ENCODE peak calls at places on chromosomes 1 and 21, in four cellular contexts. O is ovary, V is tibial nerve, M is GM23338. W is an unnamed sample. For H3K36me3, the result is how much of the 10 kb centered on the place peaks cover.

GRCh38 chr1:78676996-78677395 is 27.4 kb downstream of the IFI44 start:
- DNase-seq in V (no peak), M (no peak), O (no peak), W (no peak)

GRCh38 chr1:228150021-228150457 is 309 bp downstream of the GJC2 start:
- DNase-seq in V (no peak), O (peak), M (no peak), W (peak)

GRCh38 chr1:65027699-65028358 is 61.5 kb upstream of the JAK1 start:
- DNase-seq in V (peak), M (no peak), O (peak), W (no peak)

GRCh38 chr1:149936076-149936991 is at the start of gene MTMR11:
- DNase-seq in M (peak), O (peak), V (peak), W (no peak)

GRCh38 chr21:35102488-35103407 is 53.6 kb upstream of the RUNX1 start:
- DNase-seq in O (no peak), V (peak), M (no peak), W (peak)

GRCh38 chr1:225845633-225846259 is 35.8 kb downstream of the EPHX1 start:
- DNase-seq in V (peak), O (peak), M (peak), W (no peak)

GRCh38 chr1:28127617-28128257 is 39.3 kb upstream of the EYA3 start:
- DNase-seq in V (no peak), O (no peak), M (no peak), W (peak)

GRCh38 chr1:236561976-236562375 is 38.2 kb downstream of the LGALS8 start:
- DNase-seq in O (no peak), V (no peak), M (no peak), W (no peak)

GRCh38 chr1:41639332-41639936 is 155.0 kb upstream of the EDN2 start:
- DNase-seq in V (no peak), M (no peak), O (no peak), W (no peak)

GRCh38 chr1:206833131-206833530 is 32.3 kb upstream of the IL20 start:
- DNase-seq in M (no peak), O (no peak), V (no peak), W (no peak)

GRCh38 chr1:113041569-113042335 is 31.2 kb upstream of the LRIG2 start:
- DNase-seq in V (no peak), M (no peak), O (no peak), W (no peak)

GRCh38 chr1:38584408-38585037 is 275.0 kb downstream of the RRAGC start:
- DNase-seq in M (no peak), O (no peak), V (no peak), W (no peak)

GRCh38 chr1:117363591-117364048 is 3.6 kb upstream of the MAN1A2 start:
- DNase-seq in M (no peak), V (no peak), O (no peak), W (no peak)

GRCh38 chr1:59204001-59204400 is 92.9 kb upstream of the FGGY start:
- DNase-seq in V (peak), O (no peak), M (no peak), W (no peak)

GRCh38 chr1:181430015-181430657 is 53.2 kb upstream of the CACNA1E start:
- DNase-seq in M (no peak), V (no peak), O (no peak), W (peak)

GRCh38 chr1:119249283-119249682 is 108.8 kb upstream of the WARS2 start:
- DNase-seq in O (no peak), V (no peak), M (no peak), W (no peak)

GRCh38 chr1:61626820-61627219 is 98.1 kb downstream of the TM2D1 start:
- DNase-seq in V (peak), O (no peak), M (no peak), W (no peak)

GRCh38 chr1:114152211-114153050 is 1.2 kb downstream of the SYT6 start:
- DNase-seq in O (peak), M (peak), V (no peak), W (no peak)

GRCh38 chr1:229164836-229165285 is 106.0 kb upstream of the RAB4A start:
- DNase-seq in M (no peak), O (no peak), V (no peak), W (no peak)

GRCh38 chr1:231338270-231339128 is at the start of gene SPRTN:
- DNase-seq in V (peak), O (no peak), M (peak), W (no peak)

GRCh38 chr1:56863316-56863992 is 8.9 kb downstream of the C8A start:
- DNase-seq in M (no peak), V (no peak), O (no peak), W (no peak)

GRCh38 chr1:224402472-224403035 is 32.0 kb downstream of the WDR26 start:
- DNase-seq in O (no peak), M (no peak), V (no peak), W (no peak)

GRCh38 chr1:224399887-224400286 is 34.7 kb downstream of the WDR26 start:
- DNase-seq in M (no peak), V (no peak), O (no peak), W (no peak)
- H3K36me3 ChIP-seq in M (half or more), V (under half), O (under half), W (under half)

DNA sequence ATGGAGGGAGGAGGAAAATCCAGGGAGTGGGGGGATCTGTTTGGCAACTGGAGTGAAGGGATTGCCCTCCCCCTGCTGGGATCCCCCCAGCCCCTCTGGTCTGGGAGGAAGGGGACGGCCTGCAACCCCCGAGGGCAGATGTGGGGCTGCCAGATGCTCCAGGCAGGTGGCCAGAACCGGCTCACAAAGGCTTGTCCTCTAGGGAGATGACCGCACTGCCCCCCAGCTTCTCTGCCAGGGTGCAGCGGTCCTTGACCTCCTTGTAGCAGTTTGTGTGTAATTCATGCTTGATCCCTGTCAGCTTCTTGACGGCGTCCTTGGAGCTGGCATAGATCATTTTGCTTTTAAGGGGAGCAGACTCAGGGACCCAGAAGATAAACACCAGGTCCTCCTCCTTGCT is 69.2 kb downstream of the ROR1 start:
- DNase-seq in M (no peak), O (no peak), V (no peak), W (no peak)
- TF ChIP-seq CTCF in M (no peak), O (no peak), V (no peak), W (no peak)

GRCh38 chr1:33234588-33234990 is 21.7 kb upstream of the ZNF362 start:
- DNase-seq in M (no peak), V (no peak), O (no peak), W (no peak)
- H3K36me3 ChIP-seq in M (under half), V (under half), O (under half), W (under half)

GRCh38 chr1:24990796-24991195 is 60.7 kb upstream of the RUNX3 start:
- DNase-seq in O (no peak), M (no peak), V (no peak), W (no peak)

GRCh38 chr1:24990136-24990535 is 60.1 kb upstream of the RUNX3 start:
- DNase-seq in O (no peak), M (no peak), V (no peak), W (no peak)

GRCh38 chr1:24992761-24993211 is 62.7 kb upstream of the RUNX3 start:
- DNase-seq in V (no peak), O (no peak), M (no peak), W (no peak)

GRCh38 chr1:24992124-24992760 is 62.2 kb upstream of the RUNX3 start:
- DNase-seq in V (no peak), M (no peak), O (no peak), W (no peak)

GRCh38 chr1:24991242-24992037 is 61.4 kb upstream of the RUNX3 start:
- DNase-seq in M (no peak), V (no peak), O (no peak), W (no peak)
- TF ChIP-seq CTCF in M (peak), V (no peak), O (no peak), W (peak)

DNA sequence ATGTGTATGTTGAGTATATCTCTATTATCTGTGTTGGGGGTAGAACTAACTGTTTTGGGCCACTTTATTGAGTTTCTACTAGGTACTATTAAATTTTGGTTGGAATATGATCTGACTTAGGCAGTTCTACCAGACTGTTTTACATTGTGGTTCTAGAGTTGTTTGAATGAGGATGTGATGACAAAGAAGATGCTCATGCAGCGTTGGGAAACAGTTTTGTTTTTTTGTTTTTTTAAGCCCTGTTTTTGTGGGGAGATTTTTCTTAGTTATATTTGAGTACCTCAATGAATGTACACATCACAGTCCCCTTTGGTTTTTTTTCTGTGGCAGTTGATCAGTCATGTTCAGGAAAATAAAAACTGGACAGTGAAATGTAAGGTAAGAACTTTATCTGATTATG is 40.1 kb downstream of the TMED5 start:
- DNase-seq in O (no peak), V (no peak), M (no peak), W (no peak)
- H3K36me3 ChIP-seq in O (under half), V (under half), M (under half), W (under half)

DNA sequence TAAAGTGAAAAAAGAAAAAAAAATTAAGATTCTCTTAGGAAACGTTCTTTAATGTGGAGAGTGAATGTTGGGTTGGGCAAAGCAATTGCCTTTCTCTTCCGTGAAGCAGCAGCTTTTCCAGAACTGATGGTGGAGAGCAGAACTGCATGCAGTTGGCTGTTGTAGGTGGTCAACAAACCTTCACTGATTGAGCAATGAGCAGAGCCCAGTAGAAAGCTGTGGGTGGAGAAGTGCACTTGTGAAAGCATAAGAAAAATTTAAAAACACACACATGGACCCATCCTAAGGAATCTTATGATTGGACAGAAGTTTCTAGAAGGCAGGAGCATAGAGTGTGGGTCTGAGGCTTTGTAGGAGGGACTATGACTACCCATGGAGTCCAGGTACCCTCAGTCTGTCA is 4.5 kb downstream of the PRELP start:
- DNase-seq in O (no peak), V (no peak), M (no peak), W (no peak)
- TF ChIP-seq CTCF in O (peak), V (peak), M (no peak), W (no peak)

DNA sequence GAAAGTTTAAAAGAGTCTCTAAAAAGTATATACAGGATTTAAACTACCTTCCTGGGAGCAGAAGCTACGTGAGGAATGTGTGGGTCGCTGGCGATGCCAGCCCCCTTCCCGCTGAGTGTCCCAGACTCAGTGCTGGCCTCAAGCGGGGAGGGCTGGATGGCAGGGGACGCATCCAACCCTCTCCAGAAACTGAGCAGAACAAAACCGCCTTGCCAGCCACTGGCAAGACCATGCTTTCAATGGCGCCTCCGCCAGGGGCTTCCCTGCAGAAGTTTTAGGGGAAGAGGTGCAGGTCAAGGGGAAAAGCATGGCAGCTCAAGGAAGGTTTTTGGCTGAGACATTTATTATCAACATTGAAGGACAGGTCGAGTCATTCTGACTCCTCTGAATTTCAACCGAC is 26.1 kb downstream of the NADK start:
- DNase-seq in V (no peak), M (no peak), O (no peak), W (no peak)
- H3K36me3 ChIP-seq in V (under half), M (under half), O (under half), W (under half)